ENCODE peak calls at places on chromosomes 2 and 18, in six cellular contexts. P is HepG2, T is suprapubic skin, G is endothelial cell of umbilical vein, Q is HL-60, Y is GM23338. H is an unnamed sample.

GRCh38 chr2:70340075-70340474 is 38.2 kb upstream of the FAM136A start:
- DNase-seq in Q (no peak), P (no peak), T (no peak), Y (no peak), G (no peak), H (no peak)

GRCh38 chr2:188997276-188997675 is 23.1 kb downstream of the COL3A1 start:
- DNase-seq in P (no peak), Q (no peak), T (no peak), Y (no peak), G (no peak), H (no peak)

GRCh38 chr18:13376841-13377351 is 158.3 kb downstream of the LDLRAD4 start:
- DNase-seq in Y (no peak), G (no peak), T (peak), P (no peak), Q (no peak), H (peak)

GRCh38 chr18:40179647-40180175 is 1775.3 kb upstream of the PIK3C3 start:
- DNase-seq in Q (no peak), Y (peak), G (no peak), T (no peak), P (no peak), H (no peak)

GRCh38 chr2:225056330-225057073 is 14.2 kb upstream of the DOCK10 start:
- DNase-seq in T (no peak), P (no peak), Q (no peak), Y (no peak), G (peak), H (no peak)

GRCh38 chr2:149903626-149904025 is 316.1 kb upstream of the MMADHC start:
- DNase-seq in P (no peak), Y (no peak), T (no peak), G (no peak), Q (no peak), H (no peak)

GRCh38 chr18:27061488-27062095 is 123.5 kb downstream of the CHST9 start:
- DNase-seq in Y (no peak), T (no peak), G (no peak), P (peak), Q (no peak), H (no peak)

GRCh38 chr2:96977631-96978195 is 8.7 kb downstream of the FAM178B start:
- DNase-seq in Y (peak), T (no peak), P (no peak), G (no peak), Q (no peak), H (no peak)

GRCh38 chr2:206056286-206056685 is 29.7 kb downstream of the INO80D start:
- DNase-seq in G (no peak), Y (peak), T (no peak), P (no peak), Q (no peak), H (no peak)

GRCh38 chr2:3405876-3406275 is 26.4 kb downstream of the TRAPPC12 start:
- DNase-seq in G (no peak), Y (no peak), P (no peak), T (no peak), Q (no peak), H (no peak)

GRCh38 chr2:200356794-200357472 is 50.4 kb downstream of the SPATS2L start:
- DNase-seq in P (no peak), G (no peak), T (no peak), Q (no peak), Y (peak), H (no peak)

GRCh38 chr2:109736177-109736827 is 57.8 kb upstream of the RGPD5 start:
- DNase-seq in T (no peak), G (peak), Y (peak), P (peak), Q (peak), H (peak)

GRCh38 chr18:78900938-78901909 is 78.4 kb upstream of the SALL3 start:
- DNase-seq in Y (no peak), T (no peak), Q (no peak), P (no peak), G (no peak), H (no peak)

GRCh38 chr2:174282449-174282848 is 34.1 kb upstream of the OLA1 start:
- DNase-seq in Q (peak), Y (no peak), P (no peak), G (no peak), T (no peak), H (no peak)

GRCh38 chr2:145412155-145412554 is 892.2 kb upstream of the ZEB2 start:
- DNase-seq in T (no peak), G (no peak), Q (no peak), P (no peak), Y (no peak), H (no peak)
- H3K4me3 ChIP-seq in T (no peak), G (no peak), Q (no peak), P (no peak), Y (no peak), H (no peak)

DNA sequence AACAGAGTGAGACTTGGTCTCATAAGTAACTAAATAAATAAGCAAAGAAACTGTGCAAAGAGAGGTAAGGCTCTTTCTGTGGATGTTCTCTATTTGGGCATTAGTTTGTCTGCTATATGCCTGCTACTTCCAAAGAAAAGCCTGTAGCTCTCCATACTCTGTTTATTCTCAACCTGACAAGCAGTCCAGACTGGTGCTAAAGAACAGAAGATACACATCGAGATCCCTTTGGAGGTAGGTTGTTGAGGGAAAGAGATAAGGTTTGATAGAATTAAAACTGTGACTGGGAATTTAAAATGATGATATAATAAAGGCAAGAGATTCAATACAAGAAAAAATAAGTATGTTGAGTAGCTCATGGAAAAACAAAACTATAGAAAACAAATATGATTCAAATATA is 885.1 kb upstream of the FSHR start:
- DNase-seq in G (no peak), T (no peak), Q (no peak), Y (no peak), P (no peak), H (no peak)
- H3K27ac ChIP-seq in G (no peak), T (no peak), Q (no peak), Y (no peak), P (no peak), H (no peak)

DNA sequence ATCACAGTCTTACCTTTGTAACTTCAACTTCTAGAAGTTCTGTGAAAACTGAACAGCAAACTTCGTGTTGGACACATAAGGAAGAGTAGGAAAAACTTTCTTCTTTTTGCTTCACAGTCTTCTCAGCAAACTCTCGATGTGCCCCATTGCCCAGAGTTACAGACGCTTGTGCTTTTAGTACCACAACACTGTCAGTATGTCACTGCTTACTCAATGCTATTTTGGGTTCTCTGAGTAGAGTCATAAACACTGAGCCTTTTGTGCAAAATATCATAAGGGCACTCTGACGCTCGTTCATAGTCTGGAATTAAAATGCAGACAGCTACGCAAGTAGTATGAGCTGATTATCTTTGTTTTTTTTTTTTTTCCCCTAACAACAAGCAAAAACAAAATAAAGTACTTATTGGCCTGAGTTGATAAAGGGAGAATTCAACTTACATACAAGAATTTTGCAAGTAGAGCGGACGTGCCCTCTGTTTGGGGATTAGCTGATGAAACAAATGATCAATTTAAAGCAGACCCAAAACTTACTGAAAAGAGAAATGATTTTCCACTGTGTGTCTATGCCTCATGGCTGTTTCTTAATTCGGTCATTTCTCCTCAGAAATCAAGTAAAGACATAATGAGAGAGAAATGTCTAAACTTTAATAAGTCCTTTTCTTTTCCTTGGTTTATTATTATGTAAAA is at the start of gene CDH19:
- DNase-seq in Y (no peak), G (no peak), Q (no peak), T (no peak), P (peak), H (no peak)
- TF ChIP-seq POLR2AphosphoS5 in Y (no peak), G (no peak), Q (no peak), T (no peak), P (no peak), H (peak)

DNA sequence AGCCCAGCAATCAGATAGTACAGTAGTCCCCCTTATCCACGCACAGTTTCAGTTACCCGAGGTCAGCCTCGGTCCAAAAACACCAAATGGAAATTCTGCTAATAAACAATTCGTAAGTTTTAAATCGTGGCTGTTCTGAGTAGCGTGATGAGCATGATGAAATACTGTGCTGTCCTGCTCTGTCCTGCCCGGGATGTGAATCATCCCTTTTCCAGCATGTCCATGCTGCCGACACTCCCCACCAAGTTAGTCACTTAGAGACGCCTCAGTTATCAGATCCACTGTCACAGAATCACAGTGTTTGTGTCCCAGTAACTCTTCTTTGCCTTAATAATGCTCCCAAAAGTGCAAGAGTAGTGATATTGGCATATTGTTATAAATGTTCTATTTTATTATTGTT is 62.1 kb downstream of the MEX3C start:
- DNase-seq in P (no peak), Q (no peak), Y (no peak), T (no peak), G (no peak), H (no peak)
- H3K4me3 ChIP-seq in P (no peak), Q (no peak), Y (no peak), T (no peak), G (no peak), H (no peak)

GRCh38 chr18:38006541-38006940 is 440.9 kb upstream of the CELF4 start:
- DNase-seq in P (no peak), T (no peak), G (no peak), Y (no peak), Q (no peak), H (no peak)

GRCh38 chr18:38007931-38008330 is 442.3 kb upstream of the CELF4 start:
- DNase-seq in G (no peak), Y (no peak), P (no peak), Q (no peak), T (no peak), H (no peak)

GRCh38 chr18:38009335-38009734 is 443.7 kb upstream of the CELF4 start:
- DNase-seq in P (no peak), G (no peak), Q (no peak), Y (no peak), T (no peak), H (no peak)

GRCh38 chr18:38011446-38011845 is 445.8 kb upstream of the CELF4 start:
- DNase-seq in G (no peak), T (no peak), Q (no peak), Y (no peak), P (no peak), H (no peak)

GRCh38 chr18:38010971-38011370 is 445.4 kb upstream of the CELF4 start:
- DNase-seq in Q (no peak), G (no peak), Y (no peak), P (no peak), T (no peak), H (no peak)
- H3K27ac ChIP-seq in Q (no peak), G (no peak), Y (no peak), P (no peak), T (no peak), H (no peak)

GRCh38 chr2:151556121-151556520 is 146.4 kb downstream of the RIF1 start:
- DNase-seq in Q (no peak), P (no peak), T (no peak), G (no peak), Y (no peak), H (no peak)

GRCh38 chr2:151562398-151562797 is 152.7 kb downstream of the RIF1 start:
- DNase-seq in Y (no peak), P (no peak), Q (no peak), T (no peak), G (no peak), H (no peak)

GRCh38 chr2:151560289-151560688 is 150.6 kb downstream of the RIF1 start:
- DNase-seq in P (no peak), Q (no peak), G (peak), T (no peak), Y (no peak), H (no peak)
- TF ChIP-seq POLR2AphosphoS5 in P (no peak), Q (no peak), G (no peak), T (no peak), Y (no peak), H (peak)

GRCh38 chr2:127674241-127675209 is 805 bp downstream of the LIMS2 start:
- DNase-seq in Q (no peak), G (no peak), P (no peak), Y (peak), T (no peak), H (peak)
- H3K4me3 ChIP-seq in Q (peak), G (peak), P (peak), Y (peak), T (peak), H (peak)

GRCh38 chr2:46845542-46846453 is 69.8 kb downstream of the MCFD2 start:
- DNase-seq in T (no peak), P (no peak), G (no peak), Q (peak), Y (no peak), H (peak)
- H3K27ac ChIP-seq in T (peak), P (no peak), G (no peak), Q (no peak), Y (no peak), H (peak)

GRCh38 chr18:10422731-10423130 is 31.7 kb upstream of the APCDD1 start:
- DNase-seq in Y (no peak), P (no peak), T (no peak), Q (no peak), G (no peak), H (no peak)
- TF ChIP-seq POLR2AphosphoS5 in Y (no peak), P (no peak), T (no peak), Q (no peak), G (no peak), H (no peak)

H was measured in sigmoid colon.